ENCODE peak calls at places on chromosomes 3 and 15, in six cellular contexts. G is mammary epithelial cell, T is heart left ventricle, Z is kidney epithelial cell, H is K562, F is H9. A is an unnamed sample.

GRCh38 chr3:36302626-36303025 is 77.7 kb upstream of the STAC start:
- DNase-seq in F (no peak), G (no peak), Z (peak; percentile 19), T (no peak), H (no peak), A (no peak)

GRCh38 chr3:79056498-79056897 is 711.3 kb downstream of the ROBO1 start:
- DNase-seq in T (no peak), F (no peak), G (no peak), Z (no peak), H (no peak), A (no peak)

GRCh38 chr3:116950302-116951055 is 240.9 kb downstream of the TUSC7 start:
- DNase-seq in T (no peak), H (no peak), G (no peak), F (no peak), Z (no peak), A (no peak)

GRCh38 chr3:139281096-139281495 is 62.7 kb upstream of the MRPS22 start:
- DNase-seq in F (no peak), H (no peak), G (no peak), T (no peak), Z (no peak), A (no peak)

GRCh38 chr3:14678015-14678503 is 3.1 kb downstream of the C3orf20 start:
- DNase-seq in F (no peak), G (no peak), T (no peak), Z (no peak), H (no peak), A (no peak)

GRCh38 chr3:83823095-83823494 is 1135.7 kb upstream of the CADM2 start:
- DNase-seq in T (no peak), G (no peak), H (no peak), Z (no peak), F (no peak), A (no peak)

GRCh38 chr3:172312006-172312405 is 136.2 kb downstream of the GHSR start:
- DNase-seq in T (no peak), G (no peak), F (no peak), H (no peak), Z (no peak), A (no peak)

GRCh38 chr3:196604548-196604947 is 34.9 kb upstream of the NRROS start:
- DNase-seq in G (no peak), T (no peak), Z (no peak), H (no peak), F (no peak), A (no peak)

GRCh38 chr3:107346559-107346958 is 30.7 kb upstream of the CCDC54 start:
- DNase-seq in H (no peak), Z (no peak), F (no peak), G (peak; percentile 8), T (no peak), A (no peak)

DNA sequence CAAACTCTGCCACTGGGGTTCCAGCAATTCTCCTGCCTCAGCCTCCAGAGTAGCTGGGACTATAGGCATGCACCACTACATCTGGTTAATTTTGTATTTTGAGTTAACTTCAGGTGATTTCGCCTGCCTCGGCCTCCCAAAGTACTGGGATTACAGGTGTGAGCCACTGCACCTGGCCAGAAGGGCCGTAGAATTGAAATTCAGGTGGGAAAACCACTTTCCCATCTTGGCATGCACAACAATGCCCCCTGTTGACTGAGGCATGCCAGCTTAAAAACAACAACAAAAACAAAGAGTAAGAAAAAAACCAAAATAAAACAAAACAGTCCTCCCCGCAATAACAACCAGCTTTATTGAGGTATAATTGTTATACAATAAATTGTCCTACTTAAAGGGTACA is 32.6 kb upstream of the RAB11A start:
- DNase-seq in F (peak; percentile 62), H (no peak), T (no peak), G (no peak), Z (no peak), A (no peak)
- TF ChIP-seq CTCF in F (peak; percentile 72), H (peak; percentile 1), T (no peak), G (peak; percentile 33), Z (peak; percentile 8), A (no peak)

DNA sequence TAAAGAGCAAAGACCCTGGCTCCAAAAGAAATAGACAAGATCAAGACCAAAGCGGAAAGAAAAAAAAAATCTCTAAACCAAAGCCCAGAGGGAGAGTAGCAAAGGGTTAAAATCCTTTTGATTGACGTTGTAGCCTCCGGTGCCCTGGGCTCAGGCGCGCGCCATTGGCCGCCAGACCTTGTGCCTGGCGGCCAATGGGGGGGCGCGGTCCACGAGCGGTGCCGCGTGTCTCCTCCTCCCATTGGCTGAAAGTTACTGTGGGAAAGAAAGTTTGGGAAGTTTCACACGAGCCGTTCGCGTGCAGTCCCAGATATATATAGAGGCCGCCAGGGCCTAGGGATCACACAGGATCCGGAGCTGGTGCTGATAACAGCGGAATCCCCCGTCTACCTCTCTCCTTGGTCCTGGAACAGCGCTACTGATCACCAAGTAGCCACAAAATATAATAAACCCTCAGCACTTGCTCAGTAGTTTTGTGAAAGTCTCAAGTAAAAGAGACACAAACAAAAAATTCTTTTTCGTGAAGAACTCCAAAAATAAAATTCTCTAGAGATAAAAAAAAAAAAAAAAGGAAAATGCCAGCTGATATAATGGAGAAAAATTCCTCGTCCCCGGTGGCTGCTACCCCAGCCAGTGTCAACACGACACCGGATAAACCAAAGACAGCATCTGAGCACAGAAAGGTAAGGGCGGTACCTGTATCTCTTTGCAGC is at the start of gene HES1:
- DNase-seq in H (peak; percentile 95), Z (no peak), G (peak; percentile 98), T (peak; percentile 97), F (peak; percentile 97), A (peak; percentile 93)
- H3K27me3 ChIP-seq in H (no peaks in the 10 kb centered on the region), Z (no peaks in the 10 kb centered on the region), G (no peaks in the 10 kb centered on the region), T (no peaks in the 10 kb centered on the region), F (no peaks in the 10 kb centered on the region), A (no peaks in the 10 kb centered on the region)

DNA sequence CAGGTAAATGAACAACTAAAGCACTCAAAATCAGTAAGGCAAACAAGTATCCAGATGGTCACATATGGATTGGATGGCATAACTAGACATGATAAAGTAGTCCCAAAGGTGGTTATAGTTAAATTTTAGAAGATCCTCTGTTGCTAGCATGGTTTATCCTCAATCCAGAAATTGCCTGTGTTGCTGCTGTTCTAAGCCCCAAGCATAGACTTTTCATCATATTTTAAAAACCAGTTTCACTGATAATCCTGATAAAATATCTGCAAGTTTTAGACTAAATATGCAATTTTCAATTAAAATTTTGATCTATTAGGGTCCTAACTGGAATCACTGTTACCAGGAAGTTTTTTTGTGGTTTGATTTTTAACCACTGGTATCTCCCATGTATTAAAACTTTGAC is 35.4 kb downstream of the MBNL1 start:
- DNase-seq in Z (no peak), H (no peak), G (no peak), F (no peak), T (no peak), A (no peak)
- TF ChIP-seq CTCF in Z (no peak), H (no peak), G (no peak), F (no peak), T (no peak), A (no peak)

GRCh38 chr15:78808550-78808949 is 2.7 kb downstream of the ADAMTS7 start:
- DNase-seq in H (peak; percentile 48), G (peak; percentile 35), T (peak; percentile 76), F (peak; percentile 70), Z (no peak), A (peak; percentile 58)
- H3K27me3 ChIP-seq in H (peaks cover 25% of the 10 kb centered on the region), G (no peaks in the 10 kb centered on the region), T (no peaks in the 10 kb centered on the region), F (no peaks in the 10 kb centered on the region), Z (no peaks in the 10 kb centered on the region), A (no peaks in the 10 kb centered on the region)